ENCODE peak calls at places on chromosomes 12 and 14, in six cellular contexts. F is HCT116, X is SK-N-SH, N is HepG2, I is GM12878, R is K562. M is an unnamed sample.

GRCh38 chr12:57099766-57100165 is 10.9 kb downstream of the NAB2 start:
- DNase-seq in F (no peak), X (peak; percentile 4), N (no peak), I (no peak), R (no peak), M (no peak)

GRCh38 chr12:131327521-131328488 is 374.1 kb downstream of the ADGRD1 start:
- DNase-seq in F (no peak), X (peak; percentile 45), N (no peak), I (no peak), R (no peak), M (peak; percentile 37)

GRCh38 chr14:38208825-38209562 is 1.3 kb downstream of the SSTR1 start:
- DNase-seq in F (no peak), X (no peak), N (peak; percentile 33), I (no peak), R (no peak), M (peak; percentile 70)

GRCh38 chr14:33986804-33987203 is 35.9 kb upstream of the EGLN3 start:
- DNase-seq in F (peak; percentile 32), X (no peak), N (no peak), I (no peak), R (no peak), M (peak; percentile 57)

GRCh38 chr14:64966976-64967375 is 5.2 kb downstream of the RAB15 start:
- DNase-seq in F (no peak), X (no peak), N (no peak), I (no peak), R (no peak), M (no peak)

GRCh38 chr14:69069020-69069421 is 83.9 kb downstream of the DCAF5 start:
- DNase-seq in F (no peak), X (no peak), N (no peak), I (no peak), R (peak; percentile 27), M (no peak)

GRCh38 chr12:124625867-124626675 is 58.7 kb upstream of the NCOR2 start:
- DNase-seq in F (no peak), X (no peak), N (peak; percentile 16), I (no peak), R (peak; percentile 65), M (no peak)

GRCh38 chr12:29710104-29710503 is 73.6 kb downstream of the TMTC1 start:
- DNase-seq in F (no peak), X (peak; percentile 51), N (no peak), I (no peak), R (no peak), M (peak; percentile 70)

GRCh38 chr14:101950516-101951215 is 13.7 kb upstream of the DYNC1H1 start:
- DNase-seq in F (no peak), X (no peak), N (no peak), I (no peak), R (no peak), M (no peak)

GRCh38 chr12:109731231-109731731 is 17.7 kb downstream of the FAM222A start:
- DNase-seq in F (no peak), X (peak; percentile 45), N (no peak), I (no peak), R (no peak), M (no peak)

GRCh38 chr14:105131241-105131640 is 37.3 kb downstream of the JAG2 start:
- DNase-seq in F (no peak), X (no peak), N (no peak), I (no peak), R (no peak), M (no peak)

GRCh38 chr12:45543887-45544286 is 185.6 kb upstream of the ARID2 start:
- DNase-seq in F (peak; percentile 80), X (peak; percentile 69), N (peak; percentile 53), I (peak; percentile 56), R (peak; percentile 68), M (peak; percentile 90)

GRCh38 chr14:52067873-52068740 is 752 bp downstream of the NID2 start:
- DNase-seq in F (no peak), X (peak; percentile 62), N (no peak), I (no peak), R (no peak), M (peak; percentile 66)

GRCh38 chr12:23950775-23951391 is 1.4 kb upstream of the SOX5 start:
- DNase-seq in F (no peak), X (peak; percentile 9), N (peak; percentile 66), I (no peak), R (no peak), M (peak; percentile 7)

GRCh38 chr14:79418649-79419415 is 792.5 kb downstream of the DIO2 start:
- DNase-seq in F (no peak), X (no peak), N (no peak), I (no peak), R (no peak), M (no peak)

GRCh38 chr12:64293654-64294364 is 71.7 kb upstream of the KICS2 start:
- DNase-seq in F (no peak), X (no peak), N (no peak), I (no peak), R (no peak), M (no peak)

GRCh38 chr14:38197761-38198345 is 9.9 kb upstream of the SSTR1 start:
- DNase-seq in F (no peak), X (no peak), N (no peak), I (no peak), R (no peak), M (peak; percentile 3)

DNA sequence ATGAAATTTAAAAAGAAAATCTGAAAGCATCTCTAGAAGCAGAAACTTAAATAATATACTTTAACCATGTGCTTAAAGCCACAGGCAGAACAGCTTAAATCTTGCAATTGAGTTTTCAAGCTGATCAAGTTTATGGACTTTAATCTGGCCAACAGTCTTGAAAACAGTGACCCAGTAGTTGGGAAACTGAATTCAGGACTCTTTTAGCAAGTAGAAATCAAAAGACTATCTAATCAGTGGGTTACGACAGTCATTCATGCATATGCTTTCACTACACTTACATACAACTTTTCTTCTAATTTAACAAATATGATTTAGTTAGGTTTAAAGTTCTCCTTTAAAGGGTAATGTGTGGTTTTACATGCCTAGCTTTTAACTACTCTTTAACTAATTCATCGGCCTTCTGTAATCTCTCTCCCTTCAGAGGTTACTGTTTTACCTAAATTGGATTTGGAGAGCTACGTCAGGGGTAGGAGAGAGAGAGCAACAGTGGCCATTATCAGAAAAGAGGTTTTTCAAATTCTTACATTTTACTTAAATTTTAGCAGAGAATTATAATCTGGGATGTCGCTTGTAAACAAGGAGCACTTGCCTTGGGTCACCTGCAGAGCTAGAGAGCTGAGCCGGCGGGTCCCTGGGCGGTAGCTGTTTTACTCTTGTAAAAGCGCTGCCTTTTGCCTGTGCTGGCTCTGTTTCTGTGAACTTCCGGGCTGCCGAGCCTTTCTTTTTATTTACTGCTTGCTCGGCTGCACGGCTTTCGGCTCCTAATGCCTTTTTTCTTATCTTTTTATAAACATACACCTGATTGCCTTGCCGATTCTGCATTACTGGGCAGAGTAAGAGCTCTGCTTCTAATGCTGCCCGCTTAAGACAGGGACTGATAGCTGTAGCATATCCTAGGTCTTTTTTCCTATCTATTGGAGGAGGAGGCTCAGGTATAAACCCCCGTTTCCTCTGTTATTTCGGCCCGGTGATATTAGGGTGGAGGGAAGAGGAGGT is 17.4 kb upstream of the LYZ start:
- DNase-seq in F (no peak), X (peak; percentile 26), N (no peak), I (no peak), R (peak; percentile 73), M (peak; percentile 87)
- TF ChIP-seq REST in F (no peak), X (no peak), N (no peak), I (no peak), R (no peak), M (no peak)

GRCh38 chr14:22547948-22548750 is 40.9 kb downstream of the DAD1 start:
- DNase-seq in F (no peak), X (no peak), N (no peak), I (no peak), R (no peak), M (no peak)

GRCh38 chr14:22552001-22552826 is 36.8 kb downstream of the DAD1 start:
- DNase-seq in F (no peak), X (no peak), N (no peak), I (no peak), R (no peak), M (no peak)

GRCh38 chr14:22551597-22551982 is 37.4 kb downstream of the DAD1 start:
- DNase-seq in F (no peak), X (no peak), N (no peak), I (no peak), R (no peak), M (no peak)

GRCh38 chr14:22549304-22549962 is 39.6 kb downstream of the DAD1 start:
- DNase-seq in F (no peak), X (no peak), N (no peak), I (no peak), R (no peak), M (no peak)

DNA sequence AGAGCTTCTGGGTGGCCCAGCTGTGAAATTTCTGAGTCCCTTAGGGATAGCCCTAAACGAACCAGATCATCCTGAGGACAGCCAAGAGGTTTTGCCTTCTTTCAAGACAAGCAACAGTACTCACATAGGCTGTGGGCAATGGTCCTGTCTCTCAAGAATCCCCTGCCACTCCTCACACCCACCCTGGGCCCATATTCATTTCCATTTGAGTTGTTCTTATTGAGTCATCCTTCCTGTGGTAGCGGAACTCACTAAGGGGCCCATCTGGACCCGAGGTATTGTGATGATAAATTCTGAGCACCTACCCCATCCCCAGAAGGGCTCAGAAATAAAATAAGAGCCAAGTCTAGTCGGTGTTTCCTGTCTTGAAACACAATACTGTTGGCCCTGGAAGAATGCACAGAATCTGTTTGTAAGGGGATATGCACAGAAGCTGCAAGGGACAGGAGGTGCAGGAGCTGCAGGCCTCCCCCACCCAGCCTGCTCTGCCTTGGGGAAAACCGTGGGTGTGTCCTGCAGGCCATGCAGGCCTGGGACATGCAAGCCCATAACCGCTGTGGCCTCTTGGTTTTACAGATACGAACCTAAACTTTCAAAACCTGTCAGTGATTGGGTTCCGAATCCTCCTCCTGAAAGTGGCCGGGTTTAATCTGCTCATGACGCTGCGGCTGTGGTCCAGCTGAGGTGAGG is 38.9 kb downstream of the DAD1 start:
- DNase-seq in F (no peak), X (no peak), N (no peak), I (peak; percentile 87), R (peak; percentile 17), M (peak; percentile 58)
- TF ChIP-seq POLR2AphosphoS5 in F (no peak), X (no peak), N (no peak), I (no peak), R (no peak), M (no peak)

DNA sequence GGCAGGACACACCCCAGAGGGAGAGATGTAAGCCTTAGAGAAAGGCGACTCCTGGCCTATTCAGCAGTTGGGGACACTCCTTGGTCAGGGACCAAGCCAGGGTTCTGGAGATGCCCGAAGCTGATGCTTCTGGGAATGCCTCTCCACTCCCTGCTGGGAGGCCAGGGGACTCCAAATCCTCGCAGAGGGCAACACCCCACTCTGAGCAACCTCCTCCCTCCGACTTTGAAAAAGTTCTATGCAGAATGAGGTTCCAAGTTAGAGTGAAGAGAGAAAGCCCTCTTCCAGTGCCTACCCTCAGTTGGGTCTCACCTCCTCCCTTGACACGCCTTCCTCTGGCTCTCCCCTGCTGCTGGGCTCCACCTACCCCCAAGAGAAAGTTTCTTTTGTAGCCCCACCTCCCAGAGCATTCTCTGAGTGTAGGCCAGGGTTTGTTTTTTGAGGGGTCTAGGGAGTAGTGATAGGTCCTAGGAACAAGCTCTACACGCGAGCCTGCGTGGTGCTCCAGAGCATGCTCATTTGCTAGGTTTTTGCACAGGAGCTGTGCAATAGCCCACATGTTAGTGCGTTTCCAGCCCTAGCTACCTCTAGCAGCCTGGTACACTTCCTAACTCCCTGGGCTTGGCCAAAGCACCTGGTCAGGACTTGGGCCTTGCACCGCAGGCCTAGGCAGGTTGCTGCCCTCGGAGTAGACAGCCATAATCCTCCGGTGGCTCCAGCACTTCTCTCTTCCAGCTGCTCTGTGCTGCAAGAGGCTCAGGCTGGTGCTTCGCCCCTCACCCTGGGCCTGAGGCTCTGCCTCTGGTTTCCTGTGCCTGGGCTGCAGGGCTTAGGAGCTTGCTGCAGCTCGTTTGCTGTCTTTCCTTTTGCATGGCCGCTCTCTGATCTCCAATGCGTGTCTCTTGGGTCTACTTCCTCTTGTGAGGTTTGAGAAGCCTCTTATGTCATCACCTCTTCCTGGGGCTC is 590 bp upstream of the CEBPE start:
- DNase-seq in F (no peak), X (no peak), N (no peak), I (no peak), R (no peak), M (no peak)
- H3K4me2 ChIP-seq in F (no peak overlapping the region), X (no peak overlapping the region), N (peak overlapping the region; percentile 64), I (peak overlapping the region; percentile 21), R (peak overlapping the region; percentile 51), M (peak overlapping the region; percentile 14)

GRCh38 chr12:98296462-98297079 is 218.8 kb upstream of the TMPO start:
- DNase-seq in F (no peak), X (no peak), N (no peak), I (no peak), R (no peak), M (peak; percentile 68)
- TF ChIP-seq REST in F (peak; percentile 67), X (peak; percentile 90), N (peak; percentile 50), I (peak; percentile 87), R (no peak), M (peak; percentile 88)